ENCODE peak calls at places on chromosomes 4 and X, in six cellular contexts. L is left ventricle myocardium inferior, W is mammary epithelial cell, K is choroid plexus epithelial cell, D is H1, I is progenitor cell of endocrine pancreas. R is an unnamed sample.

GRCh38 chr4:107380190-107380589 is 339.8 kb downstream of the PAPSS1 start:
- DNase-seq in L (no peak), W (no peak), K (peak; percentile 3), D (no peak), I (no peak), R (no peak)

GRCh38 chrX:140710710-140711109 is 1.2 kb downstream of the LINC00632 start:
- DNase-seq in L (no peak), W (no peak), K (no peak), D (no peak), I (no peak), R (no peak)

GRCh38 chr4:64388252-64388651 is 21.0 kb downstream of the TECRL start:
- DNase-seq in L (no peak), W (no peak), K (no peak), D (no peak), I (no peak), R (no peak)

GRCh38 chr4:57156242-57156990 is 46.2 kb upstream of the IGFBP7 start:
- DNase-seq in L (no peak), W (peak; percentile 57), K (no peak), D (no peak), I (no peak), R (no peak)

GRCh38 chr4:125317526-125317880 is 2.7 kb downstream of the FAT4 start:
- DNase-seq in L (peak; percentile 41), W (peak; percentile 30), K (peak; percentile 62), D (no peak), I (peak; percentile 12), R (no peak)

GRCh38 chrX:872090-872489 is 241.5 kb downstream of the SHOX start:
- DNase-seq in L (no peak), W (no peak), K (no peak), D (no peak), I (no peak), R (no peak)

GRCh38 chr4:89519771-89520170 is 212.2 kb upstream of the GPRIN3 start:
- DNase-seq in L (no peak), W (no peak), K (no peak), D (no peak), I (no peak), R (no peak)

GRCh38 chr4:77308843-77309242 is 151.8 kb downstream of the CCNG2 start:
- DNase-seq in L (no peak), W (peak; percentile 38), K (peak; percentile 41), D (no peak), I (no peak), R (no peak)

GRCh38 chrX:22164770-22165388 is 107.8 kb upstream of the CBLL2 start:
- DNase-seq in L (no peak), W (peak; percentile 34), K (peak; percentile 25), D (no peak), I (no peak), R (no peak)

GRCh38 chrX:14616301-14616700 is 87.0 kb downstream of the GLRA2 start:
- DNase-seq in L (no peak), W (no peak), K (no peak), D (no peak), I (no peak), R (no peak)

GRCh38 chr4:186570193-186570996 is 15.0 kb upstream of the MTNR1A start:
- DNase-seq in L (no peak), W (no peak), K (peak; percentile 40), D (no peak), I (no peak), R (no peak)

GRCh38 chr4:11438647-11439046 is 10.0 kb upstream of the HS3ST1 start:
- DNase-seq in L (no peak), W (peak; percentile 67), K (no peak), D (no peak), I (no peak), R (no peak)

GRCh38 chr4:7719354-7720174 is 220.1 kb downstream of the AFAP1 start:
- DNase-seq in L (peak; percentile 50), W (peak; percentile 12), K (peak; percentile 49), D (peak; percentile 96), I (peak; percentile 87), R (no peak)

GRCh38 chrX:119189115-119189514 is 47.0 kb upstream of the PGRMC1 start:
- DNase-seq in L (no peak), W (no peak), K (no peak), D (no peak), I (no peak), R (no peak)

GRCh38 chr4:52637116-52637515 is 22.0 kb downstream of the USP46 start:
- DNase-seq in L (no peak), W (no peak), K (no peak), D (no peak), I (no peak), R (no peak)

DNA sequence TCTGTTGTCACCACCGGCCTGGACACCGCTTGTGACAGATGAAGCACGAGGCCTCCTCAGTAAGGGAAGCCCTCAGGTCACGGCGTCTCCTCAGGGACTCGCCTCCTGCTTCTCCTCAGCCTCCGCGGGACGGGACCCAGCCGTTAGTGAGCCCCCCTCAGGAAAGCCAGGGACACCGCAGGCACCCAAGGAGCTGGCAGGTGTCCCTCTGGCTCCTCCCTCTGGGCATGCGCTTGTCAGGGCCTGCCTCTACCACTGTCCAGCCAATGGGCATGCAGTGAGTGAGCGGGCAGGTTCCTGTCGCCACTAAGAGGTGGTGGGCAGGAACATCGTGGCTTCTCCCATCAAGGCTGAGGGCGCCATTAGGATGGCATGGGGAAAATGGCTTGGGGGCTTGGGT is 23.5 kb upstream of the CT55 start:
- DNase-seq in L (no peak), W (no peak), K (no peak), D (no peak), I (no peak), R (no peak)
- TF ChIP-seq CTCF in L (no peak), W (no peak), K (no peak), D (peak; percentile 18), I (no peak), R (no peak)

GRCh38 chr4:155617312-155617711 is 49.3 kb upstream of the GUCY1A1 start:
- DNase-seq in L (no peak), W (no peak), K (no peak), D (no peak), I (no peak), R (no peak)

GRCh38 chr4:155616112-155616511 is 50.5 kb upstream of the GUCY1A1 start:
- DNase-seq in L (no peak), W (no peak), K (no peak), D (no peak), I (no peak), R (no peak)

GRCh38 chr4:155624478-155624877 is 42.2 kb upstream of the GUCY1A1 start:
- DNase-seq in L (no peak), W (no peak), K (no peak), D (no peak), I (no peak), R (no peak)

GRCh38 chr4:155618183-155618838 is 48.3 kb upstream of the GUCY1A1 start:
- DNase-seq in L (no peak), W (no peak), K (no peak), D (no peak), I (no peak), R (no peak)

GRCh38 chr4:155620637-155621036 is 46.0 kb upstream of the GUCY1A1 start:
- DNase-seq in L (no peak), W (no peak), K (no peak), D (no peak), I (no peak), R (no peak)
- TF ChIP-seq CTCF in L (no peak), W (no peak), K (no peak), D (no peak), I (no peak), R (no peak)

DNA sequence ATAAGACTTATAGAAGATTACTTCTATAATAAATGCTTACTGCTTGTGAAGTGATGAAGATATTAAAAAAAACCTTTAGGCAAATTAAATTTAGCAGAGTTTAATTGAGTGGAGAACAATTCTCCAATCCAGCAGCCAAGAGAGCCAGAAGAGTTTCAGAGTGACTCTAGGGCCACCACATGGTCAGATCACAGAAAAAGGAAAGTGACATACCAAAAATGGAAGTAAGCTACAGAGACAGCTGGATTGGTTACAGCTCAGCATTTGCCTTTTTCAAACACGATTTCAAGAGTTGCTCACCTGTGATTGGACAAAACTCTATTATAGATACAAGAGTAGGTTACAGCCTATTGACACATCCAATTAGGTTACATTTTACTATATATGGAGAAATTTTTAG is 79.0 kb upstream of the TRAM1L1 start:
- DNase-seq in L (no peak), W (no peak), K (no peak), D (no peak), I (no peak), R (no peak)
- TF ChIP-seq CTCF in L (no peak), W (no peak), K (no peak), D (no peak), I (no peak), R (no peak)

GRCh38 chrX:18894156-18894555 is 89.8 kb downstream of the PHKA2 start:
- DNase-seq in L (no peak), W (no peak), K (no peak), D (no peak), I (no peak), R (no peak)

GRCh38 chrX:18893536-18893935 is 90.4 kb downstream of the PHKA2 start:
- DNase-seq in L (no peak), W (no peak), K (no peak), D (no peak), I (no peak), R (no peak)

GRCh38 chrX:18896680-18897544 is 87.0 kb downstream of the PHKA2 start:
- DNase-seq in L (no peak), W (no peak), K (no peak), D (no peak), I (no peak), R (no peak)

GRCh38 chrX:18897611-18898010 is 86.3 kb downstream of the PHKA2 start:
- DNase-seq in L (no peak), W (no peak), K (no peak), D (no peak), I (no peak), R (no peak)

DNA sequence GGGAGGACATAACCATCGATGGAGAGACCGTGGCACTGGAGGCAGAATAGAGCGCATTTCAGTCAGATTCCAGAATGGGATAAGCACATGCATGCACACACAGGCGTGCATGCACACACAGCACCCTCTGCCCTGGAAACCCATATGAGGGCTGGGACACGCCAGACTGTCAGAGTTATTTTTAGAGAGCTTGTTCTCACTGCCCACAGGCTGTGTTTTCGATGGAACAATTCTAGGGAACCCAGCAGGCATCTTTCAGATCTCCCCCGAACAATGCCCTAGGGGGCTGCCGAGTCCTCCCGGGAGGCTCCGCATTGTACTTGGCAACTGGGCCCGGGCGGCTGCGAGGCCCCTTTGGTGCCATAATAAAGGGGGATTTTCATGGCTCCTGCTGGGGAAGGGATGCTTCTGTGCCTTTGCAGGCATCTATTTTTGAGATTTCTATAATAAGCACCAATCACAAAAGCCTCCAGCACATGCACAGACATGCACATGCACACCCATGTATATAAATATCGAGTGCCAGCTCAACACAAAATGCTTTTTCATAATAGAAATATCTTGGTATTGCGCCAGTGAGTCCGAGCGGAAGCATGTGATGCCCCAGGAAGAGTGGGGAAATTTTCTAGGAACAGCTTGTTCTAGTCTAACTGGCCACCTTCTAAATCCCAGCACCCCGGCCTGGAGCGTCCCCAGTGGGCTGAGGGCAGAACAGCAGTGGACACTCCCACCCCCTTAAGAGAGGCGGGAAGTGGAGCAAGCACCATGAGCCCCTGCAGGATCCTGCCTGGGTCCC is 88.6 kb downstream of the PHKA2 start:
- DNase-seq in L (peak; percentile 50), W (peak; percentile 86), K (peak; percentile 55), D (no peak), I (no peak), R (no peak)
- TF ChIP-seq CTCF in L (peak; percentile 66), W (peak; percentile 75), K (peak; percentile 46), D (peak; percentile 3), I (no peak), R (no peak)